ENCODE peak calls at places on chromosomes 6 and 20, in five cellular contexts. One of them, this sample, is unnamed.

GRCh38 chr6:127950566-127951141 is 49.8 kb upstream of the THEMIS start:
- DNase-seq in left lung: no peak
- DNase-seq in sigmoid colon: no peak
- DNase-seq in tibial artery: no peak
- DNase-seq in epithelial cell of esophagus: no peak
- DNase-seq in this sample: no peak

GRCh38 chr6:11277275-11278206 is 45.1 kb upstream of the NEDD9 start:
- DNase-seq in left lung: no peak
- DNase-seq in sigmoid colon: no peak
- DNase-seq in tibial artery: no peak
- DNase-seq in epithelial cell of esophagus: peak; percentile 76
- DNase-seq in this sample: peak; percentile 73

GRCh38 chr6:18503588-18504231 is 116.6 kb downstream of the RNF144B start:
- DNase-seq in left lung: no peak
- DNase-seq in sigmoid colon: peak; percentile 78
- DNase-seq in tibial artery: peak; percentile 62
- DNase-seq in epithelial cell of esophagus: peak; percentile 81
- DNase-seq in this sample: peak; percentile 87

GRCh38 chr20:4151991-4152695 is 136.8 kb upstream of the RNF24 start:
- DNase-seq in left lung: no peak
- DNase-seq in sigmoid colon: peak; percentile 58
- DNase-seq in tibial artery: no peak
- DNase-seq in epithelial cell of esophagus: peak; percentile 27
- DNase-seq in this sample: no peak

GRCh38 chr6:151289399-151290007 is 49.7 kb downstream of the AKAP12 start:
- DNase-seq in left lung: no peak
- DNase-seq in sigmoid colon: no peak
- DNase-seq in tibial artery: no peak
- DNase-seq in epithelial cell of esophagus: no peak
- DNase-seq in this sample: peak; percentile 58

GRCh38 chr20:52805892-52806291 is 166.3 kb upstream of the TSHZ2 start:
- DNase-seq in left lung: no peak
- DNase-seq in sigmoid colon: no peak
- DNase-seq in tibial artery: no peak
- DNase-seq in epithelial cell of esophagus: no peak
- DNase-seq in this sample: no peak

GRCh38 chr6:96939019-96939805 is 14.7 kb downstream of the KLHL32 start:
- DNase-seq in left lung: no peak
- DNase-seq in sigmoid colon: no peak
- DNase-seq in tibial artery: no peak
- DNase-seq in epithelial cell of esophagus: peak; percentile 86
- DNase-seq in this sample: peak; percentile 64

GRCh38 chr6:30163090-30163917 is at the start of gene TRIM15:
- DNase-seq in left lung: peak; percentile 77
- DNase-seq in sigmoid colon: no peak
- DNase-seq in tibial artery: no peak
- DNase-seq in epithelial cell of esophagus: peak; percentile 60
- DNase-seq in this sample: no peak

GRCh38 chr6:80438728-80439127 is 332.3 kb downstream of the BCKDHB start:
- DNase-seq in left lung: no peak
- DNase-seq in sigmoid colon: no peak
- DNase-seq in tibial artery: no peak
- DNase-seq in epithelial cell of esophagus: peak; percentile 96
- DNase-seq in this sample: peak; percentile 82

GRCh38 chr20:21702553-21703467 is 2.7 kb upstream of the PAX1 start:
- DNase-seq in left lung: peak; percentile 75
- DNase-seq in sigmoid colon: peak; percentile 80
- DNase-seq in tibial artery: no peak
- DNase-seq in epithelial cell of esophagus: no peak
- DNase-seq in this sample: peak; percentile 36
- H3K4me3 ChIP-seq in left lung: no peak overlapping the region
- H3K4me3 ChIP-seq in sigmoid colon: peak overlapping the region; percentile 21
- H3K4me3 ChIP-seq in tibial artery: no peak overlapping the region
- H3K4me3 ChIP-seq in epithelial cell of esophagus: no peak overlapping the region
- H3K4me3 ChIP-seq in this sample: no peak overlapping the region

DNA sequence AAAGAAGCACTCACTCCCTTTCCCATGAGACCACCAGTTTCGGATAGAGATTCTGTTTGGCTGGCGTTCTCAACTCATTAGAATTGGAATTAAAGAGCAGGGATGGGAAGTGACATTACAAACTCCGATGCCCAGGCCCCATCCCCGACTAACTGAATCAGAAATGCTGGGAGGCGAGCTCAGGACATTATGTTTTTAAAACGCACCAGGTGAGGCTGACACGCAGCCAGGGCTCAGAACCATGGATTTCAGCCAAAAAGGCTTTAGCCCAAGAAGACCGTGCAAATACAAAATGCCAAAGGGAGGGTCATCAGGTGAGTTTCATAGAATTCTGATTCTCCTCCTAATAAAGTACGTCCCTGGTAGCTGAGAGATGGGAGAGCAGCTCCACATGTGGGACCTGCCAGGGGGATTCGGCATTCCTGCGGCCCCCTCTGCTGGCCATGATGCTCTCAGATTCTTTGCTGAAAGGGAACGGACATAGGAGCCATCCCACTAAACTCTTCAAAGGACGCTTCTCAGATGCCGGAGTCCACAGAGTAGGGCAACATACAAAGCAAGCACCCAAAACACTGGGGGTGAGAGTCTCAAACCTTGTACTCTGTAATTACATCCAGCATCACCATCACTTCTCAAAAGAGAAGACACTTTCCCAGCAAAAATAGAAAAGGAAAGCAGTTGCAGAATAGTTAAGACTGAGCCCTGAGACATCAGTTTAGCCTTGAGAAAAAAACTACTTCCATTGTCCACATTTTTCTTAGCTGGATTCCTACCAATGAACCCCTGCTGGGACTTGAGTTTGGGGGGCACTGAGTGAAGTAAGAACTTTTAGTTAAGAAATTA is 205.2 kb downstream of the BMP7 start:
- DNase-seq in left lung: no peak
- DNase-seq in sigmoid colon: peak; percentile 73
- DNase-seq in tibial artery: no peak
- DNase-seq in epithelial cell of esophagus: peak; percentile 13
- DNase-seq in this sample: peak; percentile 3
- TF ChIP-seq CTCF in left lung: no peak
- TF ChIP-seq CTCF in sigmoid colon: peak; percentile 49
- TF ChIP-seq CTCF in tibial artery: no peak
- TF ChIP-seq CTCF in epithelial cell of esophagus: peak; percentile 25
- TF ChIP-seq CTCF in this sample: peak; percentile 14

DNA sequence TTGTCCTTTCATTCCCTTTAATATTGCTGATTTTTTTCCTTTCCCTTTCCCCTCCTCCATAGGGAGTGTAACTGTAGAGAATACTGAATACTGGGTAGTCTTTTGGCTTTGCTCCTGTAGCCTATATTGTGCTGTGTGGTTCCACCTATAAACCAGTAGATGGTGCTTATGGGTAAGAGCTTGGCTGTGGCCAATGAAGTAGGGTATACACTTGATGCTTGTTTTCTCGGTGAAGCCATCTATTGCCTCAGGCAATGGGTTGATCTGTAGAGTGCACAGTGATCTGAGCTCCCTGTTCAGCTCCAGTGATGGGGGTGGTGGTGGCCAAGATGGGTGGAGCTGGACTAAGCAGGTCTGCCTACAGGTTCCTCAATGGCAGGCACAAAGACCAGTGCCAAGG is 203.3 kb upstream of the IMPG1 start:
- DNase-seq in left lung: no peak
- DNase-seq in sigmoid colon: no peak
- DNase-seq in tibial artery: no peak
- DNase-seq in epithelial cell of esophagus: no peak
- DNase-seq in this sample: no peak
- H3K4me3 ChIP-seq in left lung: no peak overlapping the region
- H3K4me3 ChIP-seq in sigmoid colon: no peak overlapping the region
- H3K4me3 ChIP-seq in tibial artery: no peak overlapping the region
- H3K4me3 ChIP-seq in epithelial cell of esophagus: no peak overlapping the region
- H3K4me3 ChIP-seq in this sample: no peak overlapping the region

GRCh38 chr6:56999049-56999448 is 44.1 kb downstream of the BEND6 start:
- DNase-seq in left lung: no peak
- DNase-seq in sigmoid colon: no peak
- DNase-seq in tibial artery: no peak
- DNase-seq in epithelial cell of esophagus: peak; percentile 93
- DNase-seq in this sample: no peak

GRCh38 chr6:56996401-56996800 is 41.5 kb downstream of the BEND6 start:
- DNase-seq in left lung: no peak
- DNase-seq in sigmoid colon: no peak
- DNase-seq in tibial artery: no peak
- DNase-seq in epithelial cell of esophagus: peak; percentile 50
- DNase-seq in this sample: no peak

GRCh38 chr6:56992053-56992452 is 37.1 kb downstream of the BEND6 start:
- DNase-seq in left lung: no peak
- DNase-seq in sigmoid colon: no peak
- DNase-seq in tibial artery: no peak
- DNase-seq in epithelial cell of esophagus: no peak
- DNase-seq in this sample: no peak

GRCh38 chr6:56992703-56993102 is 37.8 kb downstream of the BEND6 start:
- DNase-seq in left lung: no peak
- DNase-seq in sigmoid colon: no peak
- DNase-seq in tibial artery: no peak
- DNase-seq in epithelial cell of esophagus: no peak
- DNase-seq in this sample: no peak

GRCh38 chr6:56995347-56995746 is 40.4 kb downstream of the BEND6 start:
- DNase-seq in left lung: no peak
- DNase-seq in sigmoid colon: no peak
- DNase-seq in tibial artery: no peak
- DNase-seq in epithelial cell of esophagus: peak; percentile 31
- DNase-seq in this sample: no peak
- TF ChIP-seq CTCF in left lung: no peak
- TF ChIP-seq CTCF in sigmoid colon: no peak
- TF ChIP-seq CTCF in tibial artery: no peak
- TF ChIP-seq CTCF in epithelial cell of esophagus: peak; percentile 26
- TF ChIP-seq CTCF in this sample: no peak

GRCh38 chr6:6942826-6943225 is 164.9 kb upstream of the RREB1 start:
- DNase-seq in left lung: peak; percentile 86
- DNase-seq in sigmoid colon: peak; percentile 72
- DNase-seq in tibial artery: peak; percentile 26
- DNase-seq in epithelial cell of esophagus: no peak
- DNase-seq in this sample: peak; percentile 3
- H3K4me3 ChIP-seq in left lung: no peak overlapping the region
- H3K4me3 ChIP-seq in sigmoid colon: no peak overlapping the region
- H3K4me3 ChIP-seq in tibial artery: no peak overlapping the region
- H3K4me3 ChIP-seq in epithelial cell of esophagus: no peak overlapping the region
- H3K4me3 ChIP-seq in this sample: no peak overlapping the region

This sample was measured in fibroblast of pulmonary artery.